ENCODE peak calls at places on chromosomes 11 and 22, in four cellular contexts. Q, U, G and D are unnamed samples.

GRCh38 chr11:69394234-69394891 is 87.1 kb upstream of the LINC01488 start:
- DNase-seq in Q (no peak), U (no peak), G (no peak), D (no peak)

GRCh38 chr11:16632295-16633200 is 105.9 kb upstream of the C11orf58 start:
- DNase-seq in Q (no peak), U (peak), G (no peak), D (no peak)

GRCh38 chr22:26328221-26328620 is 100.8 kb upstream of the ASPHD2 start:
- DNase-seq in Q (no peak), U (no peak), G (no peak), D (no peak)

GRCh38 chr11:34706709-34707461 is 86.0 kb downstream of the EHF start:
- DNase-seq in Q (no peak), U (no peak), G (no peak), D (no peak)

GRCh38 chr22:47957649-47958048 is 1195.2 kb downstream of the TBC1D22A start:
- DNase-seq in Q (no peak), U (no peak), G (no peak), D (no peak)

GRCh38 chr11:130042093-130042591 is 27.6 kb upstream of the APLP2 start:
- DNase-seq in Q (no peak), U (peak), G (no peak), D (no peak)

GRCh38 chr22:29695129-29695926 is 24.5 kb upstream of the CABP7 start:
- DNase-seq in Q (no peak), U (no peak), G (no peak), D (no peak)

GRCh38 chr11:2778630-2779498 is 79.1 kb upstream of the KCNQ1OT1 start:
- DNase-seq in Q (peak), U (no peak), G (peak), D (no peak)

GRCh38 chr11:106723071-106723470 is 295.2 kb downstream of the GUCY1A2 start:
- DNase-seq in Q (no peak), U (no peak), G (no peak), D (no peak)